ENCODE peak calls at places on chromosomes 5 and 9, in eight cellular contexts. G is caudate nucleus; C is endothelial cell; R is central memory CD4-positive, alpha-beta T cell; Z is T-cell; P is A549; E is NCI-H524; A is AG10803. Q is an unnamed sample.

GRCh38 chr5:73564018-73564417 is 1.4 kb downstream of the ANKRA2 start:
- DNase-seq in R (no peak), E (no peak), A (no peak), Z (no peak), G (no peak), C (no peak), P (no peak), Q (no peak)

GRCh38 chr5:39880985-39881384 is 456.2 kb upstream of the DAB2 start:
- DNase-seq in R (no peak), P (no peak), A (no peak), E (no peak), G (no peak), C (no peak), Z (no peak), Q (no peak)

GRCh38 chr5:157930710-157931109 is 71.8 kb upstream of the CLINT1 start:
- DNase-seq in E (no peak), P (no peak), A (no peak), Z (no peak), C (no peak), R (no peak), G (no peak), Q (no peak)

GRCh38 chr5:165627548-165628170 is 2122.2 kb downstream of the MAT2B start:
- DNase-seq in P (no peak), Z (no peak), A (no peak), G (no peak), C (no peak), R (no peak), E (no peak), Q (no peak)

GRCh38 chr5:57700072-57700471 is 217.5 kb upstream of the ACTBL2 start:
- DNase-seq in P (no peak), Z (no peak), C (no peak), E (no peak), R (no peak), G (no peak), A (no peak), Q (no peak)

GRCh38 chr9:127684576-127684975 is 22.2 kb upstream of the CFAP157 start:
- DNase-seq in P (no peak), A (peak; percentile 58), R (no peak), C (no peak), G (no peak), Z (no peak), E (no peak), Q (no peak)

GRCh38 chr9:129138476-129139232 is 27.4 kb downstream of the PTPA start:
- DNase-seq in R (no peak), C (no peak), G (no peak), P (no peak), A (peak; percentile 74), Z (no peak), E (no peak), Q (no peak)

GRCh38 chr5:125413861-125414260 is 667.4 kb upstream of the ZNF608 start:
- DNase-seq in A (no peak), G (no peak), C (no peak), E (peak; percentile 24), P (no peak), Z (no peak), R (no peak), Q (no peak)

GRCh38 chr9:26947736-26948135 is 694 bp upstream of the PLAA start:
- DNase-seq in Z (no peak), P (no peak), E (no peak), R (no peak), G (no peak), C (no peak), A (no peak), Q (no peak)

GRCh38 chr5:150513375-150514309 is 5.7 kb downstream of the NDST1 start:
- DNase-seq in P (peak; percentile 62), G (no peak), Z (no peak), E (peak; percentile 25), R (no peak), A (no peak), C (peak; percentile 38), Q (no peak)

GRCh38 chr9:114156311-114156657 is 947 bp downstream of the COL27A1 start:
- DNase-seq in P (no peak), R (no peak), C (no peak), Z (no peak), A (no peak), E (peak; percentile 56), G (no peak), Q (no peak)

GRCh38 chr5:167819406-167819805 is 472.0 kb upstream of the WWC1 start:
- DNase-seq in P (no peak), E (no peak), A (no peak), C (no peak), Z (no peak), R (no peak), G (no peak), Q (no peak)

GRCh38 chr5:146068136-146068717 is 37.1 kb downstream of the PLAC8L1 start:
- DNase-seq in Z (no peak), C (no peak), R (no peak), P (no peak), A (no peak), G (no peak), E (peak; percentile 87), Q (no peak)

GRCh38 chr5:59218424-59219045 is 635.7 kb downstream of the RAB3C start:
- DNase-seq in G (no peak), R (no peak), E (peak; percentile 29), P (no peak), C (no peak), Z (no peak), A (peak; percentile 4), Q (no peak)

GRCh38 chr5:172940242-172941066 is 18.8 kb upstream of the RPL26L1 start:
- DNase-seq in A (no peak), P (no peak), C (no peak), E (peak; percentile 98), G (no peak), Z (no peak), R (no peak), Q (no peak)

GRCh38 chr5:67437905-67438845 is 241.6 kb upstream of the CD180 start:
- DNase-seq in R (no peak), A (no peak), G (no peak), P (no peak), E (no peak), C (no peak), Z (no peak), Q (no peak)

GRCh38 chr5:149172261-149172660 is 31.0 kb downstream of the ABLIM3 start:
- DNase-seq in G (no peak), P (no peak), C (no peak), R (no peak), E (no peak), Z (no peak), A (peak; percentile 84), Q (no peak)

GRCh38 chr9:121636411-121636865 is 15.0 kb upstream of the DAB2IP start:
- DNase-seq in G (no peak), R (no peak), P (no peak), C (peak; percentile 53), Z (no peak), A (peak; percentile 79), E (peak; percentile 20), Q (no peak)

GRCh38 chr9:88280816-88281382 is 107.3 kb upstream of the SPIN1 start:
- DNase-seq in P (peak; percentile 16), C (peak; percentile 11), Z (no peak), R (no peak), A (no peak), E (peak; percentile 4), G (no peak), Q (peak; percentile 34)

GRCh38 chr5:79074641-79075040 is 5.1 kb downstream of the BHMT2 start:
- DNase-seq in A (peak; percentile 55), Z (no peak), E (no peak), P (peak; percentile 6), R (no peak), C (no peak), G (no peak), Q (no peak)

GRCh38 chr5:133229931-133230664 is 178.3 kb downstream of the HSPA4 start:
- DNase-seq in P (no peak), Z (no peak), R (no peak), E (no peak), G (no peak), C (no peak), A (no peak), Q (no peak)

GRCh38 chr9:127004946-127005769 is 90.6 kb downstream of the RALGPS1 start:
- DNase-seq in C (no peak), Z (peak; percentile 69), A (peak; percentile 28), G (no peak), E (peak; percentile 67), R (peak; percentile 84), P (no peak), Q (peak; percentile 27)

Q was measured in frontal cortex.